ENCODE peak calls at places on chromosomes 1 and 21, in five cellular contexts. T, L, I, V and S are unnamed samples.

GRCh38 chr1:47181095-47181954 is 8.5 kb downstream of the PDZK1IP1 start:
- DNase-seq in T (no peak), L (peak), I (peak), V (no peak), S (no peak)

GRCh38 chr1:16392740-16393139 is 25.7 kb downstream of the SZRD1 start:
- DNase-seq in T (no peak), L (no peak), I (no peak), V (no peak), S (no peak)

GRCh38 chr21:26715878-26716506 is 129.2 kb downstream of the ADAMTS1 start:
- DNase-seq in T (peak), L (no peak), I (peak), V (no peak), S (no peak)

GRCh38 chr1:173038875-173039554 is 11.7 kb downstream of the TNFSF18 start:
- DNase-seq in T (no peak), L (no peak), I (no peak), V (no peak), S (no peak)

GRCh38 chr1:169466259-169467230 is 19.2 kb downstream of the SLC19A2 start:
- DNase-seq in T (no peak), L (no peak), I (no peak), V (no peak), S (no peak)

GRCh38 chr1:22048351-22049192 is 3.9 kb upstream of the CDC42 start:
- DNase-seq in T (no peak), L (no peak), I (no peak), V (no peak), S (no peak)

GRCh38 chr1:94228640-94229375 is 8.6 kb downstream of the ARHGAP29 start:
- DNase-seq in T (no peak), L (no peak), I (no peak), V (no peak), S (no peak)

GRCh38 chr1:36321119-36321951 is 2.1 kb downstream of the EVA1B start:
- DNase-seq in T (peak), L (peak), I (peak), V (no peak), S (peak)

GRCh38 chr1:7808253-7808844 is 24.3 kb downstream of the PER3 start:
- DNase-seq in T (no peak), L (no peak), I (no peak), V (no peak), S (no peak)

GRCh38 chr1:36966242-36966641 is 68.1 kb downstream of the GRIK3 start:
- DNase-seq in T (no peak), L (no peak), I (no peak), V (no peak), S (no peak)

GRCh38 chr1:21326861-21327344 is 36.6 kb upstream of the ECE1 start:
- DNase-seq in T (peak), L (peak), I (no peak), V (no peak), S (peak)

GRCh38 chr21:31873696-31874599 is 1.1 kb downstream of the HUNK start:
- DNase-seq in T (peak), L (peak), I (peak), V (no peak), S (peak)

GRCh38 chr1:84919461-84919970 is 26.5 kb upstream of the LPAR3 start:
- DNase-seq in T (no peak), L (no peak), I (no peak), V (no peak), S (no peak)

GRCh38 chr1:213541641-213542040 is 446.1 kb upstream of the PROX1 start:
- DNase-seq in T (no peak), L (no peak), I (no peak), V (no peak), S (no peak)